ENCODE peak calls at places on chromosome 7, in ten cellular contexts. I is tibial artery, Z is GM23338, P is ovary, Y is lower lobe of right lung, C is transverse colon, R is psoas muscle, G is esophagus squamous epithelium, K is heart right ventricle, T is hepatocyte. X is an unnamed sample. For H3K4me1, the result is how much of the 10 kb centered on the place peaks cover.

GRCh38 chr7:144866189-144866588 is 30.3 kb upstream of the TPK1 start:
- DNase-seq in I (no peak), Z (no peak), P (no peak), Y (no peak), C (no peak), R (no peak), G (no peak), K (no peak), T (no peak), X (no peak)

GRCh38 chr7:92709912-92710311 is 119.7 kb upstream of the FAM133B start:
- DNase-seq in I (no peak), Z (no peak), P (no peak), Y (no peak), C (no peak), R (no peak), G (no peak), K (no peak), T (no peak), X (no peak)

GRCh38 chr7:23476286-23477169 is 6.2 kb upstream of the IGF2BP3 start:
- DNase-seq in I (no peak), Z (no peak), P (no peak), Y (no peak), C (no peak), R (no peak), G (no peak), K (no peak), T (no peak), X (no peak)

GRCh38 chr7:25208525-25209221 is 19.6 kb downstream of the NPVF start:
- DNase-seq in I (no peak), Z (no peak), P (no peak), Y (no peak), C (no peak), R (no peak), G (no peak), K (no peak), T (no peak), X (no peak)

GRCh38 chr7:23295401-23295697 is 3.8 kb upstream of the MALSU1 start:
- DNase-seq in I (no peak), Z (no peak), P (no peak), Y (no peak), C (no peak), R (no peak), G (no peak), K (no peak), T (no peak), X (no peak)

GRCh38 chr7:91127974-91128373 is 136.3 kb upstream of the FZD1 start:
- DNase-seq in I (no peak), Z (no peak), P (no peak), Y (no peak), C (no peak), R (no peak), G (no peak), K (no peak), T (no peak), X (no peak)

GRCh38 chr7:54860003-54860775 is 101.2 kb upstream of the SEC61G start:
- DNase-seq in I (no peak), Z (no peak), P (no peak), Y (no peak), C (no peak), R (no peak), G (no peak), K (no peak), T (no peak), X (no peak)

GRCh38 chr7:33686001-33686591 is 219.2 kb upstream of the BMPER start:
- DNase-seq in I (no peak), Z (peak), P (no peak), Y (peak), C (no peak), R (peak), G (no peak), K (no peak), T (peak), X (peak)

GRCh38 chr7:79282051-79282694 is 171.3 kb downstream of the MAGI2 start:
- DNase-seq in I (no peak), Z (peak), P (peak), Y (no peak), C (no peak), R (no peak), G (no peak), K (no peak), T (peak), X (no peak)

GRCh38 chr7:41403291-41403690 is 299.6 kb downstream of the INHBA start:
- DNase-seq in I (no peak), Z (peak), P (no peak), Y (no peak), C (no peak), R (no peak), G (no peak), K (no peak), T (no peak), X (no peak)

GRCh38 chr7:148699024-148699771 is 495 bp downstream of the CUL1 start:
- DNase-seq in I (peak), Z (peak), P (peak), Y (peak), C (peak), R (peak), G (no peak), K (peak), T (peak), X (peak)

GRCh38 chr7:98133621-98134266 is 27.1 kb downstream of the LMTK2 start:
- DNase-seq in I (no peak), Z (no peak), P (no peak), Y (no peak), C (no peak), R (no peak), G (no peak), K (no peak), T (no peak), X (peak)

GRCh38 chr7:68875857-68876256 is 722.4 kb upstream of the AUTS2 start:
- DNase-seq in I (no peak), Z (no peak), P (no peak), Y (no peak), C (no peak), R (no peak), G (no peak), K (no peak), T (no peak), X (no peak)

GRCh38 chr7:50534690-50535290 is 30.4 kb downstream of the DDC start:
- DNase-seq in I (no peak), Z (peak), P (no peak), Y (no peak), C (no peak), R (no peak), G (no peak), K (no peak), T (peak), X (no peak)

GRCh38 chr7:139431010-139431409 is 52.5 kb downstream of the KLRG2 start:
- DNase-seq in I (no peak), Z (no peak), P (no peak), Y (no peak), C (no peak), R (no peak), G (no peak), K (no peak), T (peak), X (no peak)

GRCh38 chr7:39527296-39527695 is 38.9 kb upstream of the YAE1 start:
- DNase-seq in I (no peak), Z (no peak), P (no peak), Y (no peak), C (no peak), R (no peak), G (no peak), K (no peak), T (no peak), X (no peak)

GRCh38 chr7:17340655-17341054 is 42.2 kb downstream of the AHR start:
- DNase-seq in I (no peak), Z (peak), P (no peak), Y (no peak), C (no peak), R (no peak), G (no peak), K (no peak), T (no peak), X (no peak)

GRCh38 chr7:2966466-2967078 is 77.1 kb downstream of the CARD11 start:
- DNase-seq in I (no peak), Z (no peak), P (no peak), Y (no peak), C (no peak), R (no peak), G (no peak), K (no peak), T (no peak), X (no peak)

GRCh38 chr7:32618470-32618869 is 123.2 kb downstream of the AVL9 start:
- DNase-seq in I (no peak), Z (no peak), P (no peak), Y (no peak), C (no peak), R (no peak), G (no peak), K (no peak), T (no peak), X (no peak)

GRCh38 chr7:149489391-149490024 is 8.1 kb downstream of the ZNF746 start:
- DNase-seq in I (no peak), Z (peak), P (no peak), Y (no peak), C (no peak), R (peak), G (no peak), K (no peak), T (no peak), X (peak)

GRCh38 chr7:1899201-1899600 is 229.1 kb downstream of the ELFN1 start:
- DNase-seq in I (peak), Z (no peak), P (no peak), Y (peak), C (no peak), R (peak), G (no peak), K (peak), T (no peak), X (no peak)

GRCh38 chr7:1842321-1843221 is 172.5 kb downstream of the ELFN1 start:
- DNase-seq in I (no peak), Z (peak), P (peak), Y (peak), C (peak), R (peak), G (no peak), K (peak), T (peak), X (no peak)

GRCh38 chr7:11831727-11832495 is at the start of gene THSD7A:
- DNase-seq in I (peak), Z (peak), P (peak), Y (peak), C (peak), R (peak), G (no peak), K (peak), T (peak), X (no peak)

GRCh38 chr7:137656227-137656849 is 190.4 kb downstream of the DGKI start:
- DNase-seq in I (peak), Z (peak), P (peak), Y (peak), C (peak), R (peak), G (no peak), K (peak), T (peak), X (peak)

GRCh38 chr7:85160223-85160622 is 26.6 kb downstream of the SEMA3D start:
- DNase-seq in I (no peak), Z (no peak), P (no peak), Y (no peak), C (no peak), R (no peak), G (no peak), K (no peak), T (no peak), X (no peak)

GRCh38 chr7:119931230-119931824 is 341.6 kb upstream of the KCND2 start:
- DNase-seq in I (no peak), Z (no peak), P (no peak), Y (no peak), C (no peak), R (no peak), G (no peak), K (no peak), T (no peak), X (no peak)

DNA sequence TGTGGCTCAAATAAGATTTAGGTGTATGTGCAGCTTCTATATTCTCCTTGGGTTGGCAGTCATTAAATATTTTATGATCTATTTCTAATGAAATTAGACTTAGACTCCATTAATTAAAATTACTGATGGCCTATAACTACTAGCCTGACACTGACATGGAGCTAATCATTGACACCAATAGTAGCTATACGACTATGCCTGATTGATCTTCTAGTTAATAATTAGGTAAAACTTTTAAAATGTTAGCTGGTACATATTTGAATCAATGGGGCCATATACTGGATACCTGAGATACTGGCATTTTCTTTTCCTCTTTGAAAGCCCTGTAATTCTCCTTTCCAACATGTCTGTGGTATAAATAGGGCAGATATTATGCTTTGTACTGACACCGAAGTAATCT is 14.4 kb downstream of the WEE2 start:
- DNase-seq in I (no peak), Z (no peak), P (no peak), Y (no peak), C (no peak), R (no peak), G (no peak), K (no peak), T (no peak), X (no peak)
- H3K4me1 ChIP-seq in I (under half), Z (under half), P (under half), Y (under half), C (under half), R (under half), G (under half), K (under half), T (under half), X (under half)

GRCh38 chr7:15687645-15688025 is 1.2 kb upstream of the MEOX2 start:
- DNase-seq in I (peak), Z (peak), P (no peak), Y (no peak), C (no peak), R (peak), G (no peak), K (peak), T (no peak), X (no peak)
- TF ChIP-seq CTCF in I (no peak), Z (peak), P (no peak), Y (no peak), C (no peak), R (no peak), G (no peak), K (no peak), T (no peak), X (no peak)

GRCh38 chr7:116195451-116195850 is 14.9 kb upstream of the TES start:
- DNase-seq in I (no peak), Z (no peak), P (no peak), Y (no peak), C (no peak), R (no peak), G (no peak), K (no peak), T (no peak), X (no peak)

GRCh38 chr7:116194115-116194514 is 16.2 kb upstream of the TES start:
- DNase-seq in I (no peak), Z (no peak), P (no peak), Y (no peak), C (no peak), R (no peak), G (no peak), K (no peak), T (no peak), X (no peak)

GRCh38 chr7:116196947-116197346 is 13.4 kb upstream of the TES start:
- DNase-seq in I (no peak), Z (no peak), P (no peak), Y (no peak), C (no peak), R (no peak), G (no peak), K (no peak), T (no peak), X (no peak)

GRCh38 chr7:116197355-116197754 is 13.0 kb upstream of the TES start:
- DNase-seq in I (no peak), Z (no peak), P (no peak), Y (no peak), C (no peak), R (no peak), G (no peak), K (no peak), T (peak), X (no peak)

GRCh38 chr7:116193329-116194087 is 16.8 kb upstream of the TES start:
- DNase-seq in I (no peak), Z (no peak), P (no peak), Y (no peak), C (no peak), R (no peak), G (no peak), K (no peak), T (no peak), X (no peak)
- H3K27ac ChIP-seq in I (peak), Z (no peak), P (no peak), Y (no peak), C (no peak), R (no peak), G (no peak), K (no peak), T (no peak), X (no peak)

DNA sequence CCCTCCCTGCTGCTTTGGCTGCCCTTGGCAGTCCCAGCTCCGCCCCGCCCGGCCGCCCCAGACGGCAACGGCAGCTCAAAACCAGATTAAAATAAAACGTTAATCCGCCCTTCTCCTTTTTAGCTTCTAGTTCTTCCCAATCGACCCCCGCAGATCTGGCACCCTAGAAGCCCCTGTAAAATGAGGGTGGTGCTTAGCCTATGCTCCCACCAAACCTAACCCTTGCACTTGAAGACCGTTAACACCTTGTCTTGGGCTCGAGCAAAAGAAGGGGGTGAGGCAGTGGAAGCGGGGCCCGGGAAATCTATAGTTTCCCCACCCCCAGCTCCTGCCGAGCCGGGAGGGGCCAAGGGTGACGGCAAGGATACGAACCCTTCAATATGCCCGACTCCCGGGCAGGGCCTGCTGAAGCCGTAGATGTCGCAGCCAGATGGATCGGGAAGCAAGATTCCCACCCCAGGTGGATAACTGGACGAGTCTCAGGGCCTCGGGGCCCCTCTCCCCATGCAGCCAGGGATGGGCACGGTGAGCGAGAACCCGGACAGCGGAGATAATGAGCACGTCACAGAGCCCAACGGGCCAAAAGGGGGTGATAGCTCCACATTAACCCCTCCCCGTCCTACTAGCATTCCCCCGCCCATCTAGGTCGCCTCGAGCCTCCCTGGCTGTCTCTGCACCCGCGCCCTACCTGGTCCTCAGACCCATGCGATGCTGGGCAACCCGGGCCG is 169.8 kb downstream of the NRF1 start:
- DNase-seq in I (no peak), Z (peak), P (no peak), Y (no peak), C (no peak), R (no peak), G (no peak), K (no peak), T (no peak), X (no peak)
- H3K4me1 ChIP-seq in I (under half), Z (under half), P (under half), Y (half or more), C (half or more), R (under half), G (half or more), K (under half), T (under half), X (under half)

GRCh38 chr7:43954524-43955228 is 28.4 kb downstream of the UBE2D4 start:
- DNase-seq in I (no peak), Z (peak), P (no peak), Y (no peak), C (peak), R (no peak), G (no peak), K (no peak), T (peak), X (peak)
- TF ChIP-seq CTCF in I (peak), Z (peak), P (no peak), Y (peak), C (peak), R (peak), G (peak), K (no peak), T (peak), X (peak)

GRCh38 chr7:104993217-104993857 is 20.7 kb upstream of the KMT2E start:
- DNase-seq in I (no peak), Z (no peak), P (no peak), Y (no peak), C (no peak), R (no peak), G (no peak), K (no peak), T (no peak), X (no peak)
- H3K27ac ChIP-seq in I (peak), Z (no peak), P (no peak), Y (no peak), C (no peak), R (peak), G (no peak), K (peak), T (no peak), X (no peak)

DNA sequence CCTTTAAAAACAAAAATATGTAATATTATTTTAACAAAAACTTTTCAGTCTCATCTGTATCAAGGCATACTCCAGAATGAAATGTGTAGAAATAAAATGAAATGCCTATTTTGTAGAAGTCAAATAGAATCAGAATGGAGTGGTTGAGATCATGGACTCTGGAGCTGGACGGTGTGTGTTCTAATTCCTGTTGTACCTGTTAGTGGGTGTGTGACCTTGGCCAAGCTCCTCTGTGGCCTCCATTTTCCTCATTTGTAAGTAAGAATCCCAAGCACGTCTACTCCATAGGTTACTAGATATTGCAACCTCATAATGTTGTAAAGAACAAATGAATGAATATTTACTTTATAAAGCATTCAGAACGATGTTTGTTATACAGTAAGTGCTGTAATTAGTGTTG is 74.9 kb downstream of the HDAC9 start:
- DNase-seq in I (no peak), Z (no peak), P (no peak), Y (no peak), C (no peak), R (no peak), G (no peak), K (no peak), T (no peak), X (no peak)
- H3K4me1 ChIP-seq in I (under half), Z (under half), P (under half), Y (under half), C (under half), R (under half), G (under half), K (under half), T (under half), X (under half)

GRCh38 chr7:67788689-67789088 is 792.1 kb downstream of the TYW1 start:
- DNase-seq in I (no peak), Z (no peak), P (no peak), Y (no peak), C (no peak), R (no peak), G (no peak), K (no peak), T (peak), X (no peak)
- TF ChIP-seq CTCF in I (no peak), Z (peak), P (no peak), Y (no peak), C (no peak), R (no peak), G (no peak), K (no peak), T (peak), X (no peak)